ENCODE peak calls at places on chromosomes 11 and 22, in six cellular contexts. A is AG08396, J is NCI-H1436 treated with DMSO at 0.1 percent for 48 hours, X is pons, E is HCT116, K is cardiac fibroblast. Y is an unnamed sample.
A peak's percentile ranks its signal among the peaks of the same experiment; 100 is the strongest.

GRCh38 chr11:111524056-111524455 is 9.5 kb downstream of the HOATZ start:
- DNase-seq in J (no peak), X (no peak), K (no peak), A (no peak), E (no peak), Y (no peak)

GRCh38 chr22:43412808-43413785 is 1.3 kb downstream of the MPPED1 start:
- DNase-seq in J (peak; percentile 63), X (peak; percentile 48), E (no peak), A (no peak), K (no peak), Y (no peak)

GRCh38 chr11:91947215-91947614 is 277.4 kb upstream of the FAT3 start:
- DNase-seq in A (peak; percentile 13), K (peak; percentile 20), X (no peak), J (no peak), E (no peak), Y (no peak)

GRCh38 chr11:47389577-47390072 is 11.3 kb upstream of the SPI1 start:
- DNase-seq in E (no peak), A (no peak), J (no peak), X (no peak), K (no peak), Y (no peak)

GRCh38 chr11:19093976-19094375 is 23.0 kb upstream of the ZDHHC13 start:
- DNase-seq in X (no peak), E (no peak), A (no peak), K (peak; percentile 20), J (no peak), Y (peak; percentile 74)

GRCh38 chr11:3160252-3161031 is 4.7 kb downstream of the OSBPL5 start:
- DNase-seq in J (no peak), A (peak; percentile 85), X (peak; percentile 92), K (peak; percentile 94), E (peak; percentile 46), Y (peak; percentile 91)

GRCh38 chr11:29129850-29130249 is 887.0 kb downstream of the KCNA4 start:
- DNase-seq in A (no peak), J (no peak), X (no peak), E (no peak), K (peak; percentile 38), Y (peak; percentile 82)

GRCh38 chr11:45157247-45158209 is 11.1 kb downstream of the PRDM11 start:
- DNase-seq in E (no peak), J (no peak), K (no peak), A (no peak), X (no peak), Y (no peak)

GRCh38 chr11:77142091-77142975 is 14.3 kb downstream of the MYO7A start:
- DNase-seq in E (no peak), K (no peak), J (no peak), A (no peak), X (no peak), Y (no peak)

GRCh38 chr11:126561327-126561893 is 205.9 kb downstream of the ST3GAL4 start:
- DNase-seq in A (peak; percentile 72), X (peak; percentile 23), J (no peak), K (peak; percentile 71), E (no peak), Y (peak; percentile 67)

GRCh38 chr11:126352163-126352562 is 3.3 kb upstream of the ST3GAL4 start:
- DNase-seq in A (no peak), J (no peak), X (no peak), E (no peak), K (no peak), Y (no peak)

GRCh38 chr11:115645631-115646271 is 141.5 kb upstream of the CADM1 start:
- DNase-seq in X (no peak), A (no peak), K (no peak), J (peak; percentile 35), E (no peak), Y (no peak)

GRCh38 chr22:28883917-28884753 is 763 bp downstream of the ZNRF3 start:
- DNase-seq in J (no peak), E (peak; percentile 12), X (no peak), K (peak; percentile 50), A (peak; percentile 56), Y (no peak)